ENCODE peak calls at places on chromosomes 7 and 10, in eight cellular contexts. G is SK-N-SH; P is AG04450; D is heart right ventricle; X is lower lobe of right lung; Y is A673; T is aorta; Q is CD4-positive, alpha-beta T cell. I is an unnamed sample.
A peak's percentile ranks its signal among the peaks of the same experiment; 100 is the strongest.

GRCh38 chr7:29811597-29811996 is 5.3 kb downstream of the WIPF3 start:
- DNase-seq in Q (no peak), G (no peak), T (no peak), D (no peak), P (no peak), Y (no peak), X (no peak), I (no peak)

GRCh38 chr10:95606922-95607321 is 45.8 kb upstream of the SORBS1 start:
- DNase-seq in X (no peak), Y (no peak), D (no peak), Q (no peak), T (no peak), P (peak; percentile 10), G (no peak), I (no peak)

GRCh38 chr10:21705828-21706176 is 171.8 kb downstream of the MLLT10 start:
- DNase-seq in G (no peak), X (no peak), T (no peak), P (no peak), Q (no peak), Y (no peak), D (no peak), I (no peak)

GRCh38 chr7:12174931-12175330 is 36.2 kb upstream of the TMEM106B start:
- DNase-seq in T (no peak), P (no peak), Q (no peak), G (no peak), X (no peak), D (no peak), Y (no peak), I (no peak)

GRCh38 chr10:31581741-31582323 is 262.8 kb downstream of the ZEB1 start:
- DNase-seq in T (no peak), Y (no peak), P (no peak), G (peak; percentile 38), Q (no peak), X (no peak), D (peak; percentile 27), I (no peak)

GRCh38 chr10:60487543-60487942 is 97.9 kb upstream of the ANK3 start:
- DNase-seq in X (no peak), D (no peak), G (no peak), T (no peak), Y (no peak), Q (no peak), P (no peak), I (no peak)

GRCh38 chr10:73991846-73992245 is 6.1 kb upstream of the VCL start:
- DNase-seq in G (no peak), P (no peak), Y (no peak), T (peak; percentile 68), Q (peak; percentile 76), X (peak; percentile 71), D (no peak), I (no peak)

GRCh38 chr7:151117041-151117440 is 30.8 kb downstream of the AGAP3 start:
- DNase-seq in T (no peak), G (no peak), Q (no peak), P (no peak), X (peak; percentile 42), Y (no peak), D (no peak), I (no peak)

GRCh38 chr7:100675581-100676350 is 2.2 kb downstream of the GNB2 start:
- DNase-seq in Q (peak; percentile 85), D (peak; percentile 87), P (peak; percentile 18), Y (peak; percentile 83), X (peak; percentile 92), G (peak; percentile 96), T (peak; percentile 90), I (peak; percentile 69)

GRCh38 chr7:103150192-103150591 is 1.3 kb upstream of the NAPEPLD start:
- DNase-seq in Q (no peak), X (no peak), G (no peak), D (no peak), Y (no peak), P (no peak), T (no peak), I (no peak)

GRCh38 chr7:117019786-117020604 is 66.7 kb downstream of the ST7 start:
- DNase-seq in D (peak; percentile 74), P (peak; percentile 74), Y (peak; percentile 56), T (peak; percentile 72), G (peak; percentile 78), Q (no peak), X (peak; percentile 50), I (peak; percentile 93)

GRCh38 chr7:30900053-30900452 is 11.6 kb upstream of the AQP1 start:
- DNase-seq in Y (no peak), X (no peak), P (no peak), T (no peak), D (no peak), G (no peak), Q (no peak), I (no peak)

GRCh38 chr7:30898411-30898810 is 13.2 kb upstream of the AQP1 start:
- DNase-seq in G (no peak), X (no peak), P (no peak), T (no peak), Y (no peak), Q (no peak), D (no peak), I (no peak)

GRCh38 chr7:30900803-30901362 is 10.8 kb upstream of the AQP1 start:
- DNase-seq in Q (no peak), X (no peak), D (no peak), G (no peak), T (no peak), Y (no peak), P (no peak), I (no peak)

GRCh38 chr7:30899066-30899465 is 12.6 kb upstream of the AQP1 start:
- DNase-seq in T (no peak), Q (no peak), P (no peak), D (no peak), G (no peak), Y (no peak), X (no peak), I (no peak)

GRCh38 chr7:30899630-30900029 is 12.0 kb upstream of the AQP1 start:
- DNase-seq in Y (no peak), D (no peak), T (no peak), X (no peak), G (no peak), P (no peak), Q (no peak), I (no peak)
- H3K27ac ChIP-seq in Y (no peak overlapping the region), D (peak overlapping the region; percentile 81), T (peak overlapping the region; percentile 19), X (peak overlapping the region; percentile 84), G (no peak overlapping the region), P (no peak overlapping the region), Q (no peak overlapping the region), I (no peak overlapping the region)

GRCh38 chr7:7534031-7534430 is 1.6 kb downstream of the COL28A1 start:
- DNase-seq in P (no peak), T (no peak), Q (no peak), D (no peak), X (no peak), Y (no peak), G (no peak), I (no peak)

GRCh38 chr7:7539152-7539551 is 3.5 kb upstream of the COL28A1 start:
- DNase-seq in G (no peak), P (no peak), X (no peak), D (no peak), Q (no peak), Y (no peak), T (no peak), I (no peak)

GRCh38 chr7:7535688-7536087 is at the start of gene COL28A1:
- DNase-seq in D (no peak), Q (no peak), P (no peak), G (no peak), X (no peak), Y (no peak), T (no peak), I (no peak)

GRCh38 chr7:7537711-7538110 is 2.0 kb upstream of the COL28A1 start:
- DNase-seq in Y (no peak), T (no peak), P (no peak), G (no peak), D (no peak), X (no peak), Q (no peak), I (no peak)

GRCh38 chr7:7536396-7537019 is 835 bp upstream of the COL28A1 start:
- DNase-seq in P (no peak), G (no peak), X (no peak), Y (no peak), T (no peak), Q (no peak), D (no peak), I (no peak)
- H3K27ac ChIP-seq in P (no peak overlapping the region), G (no peak overlapping the region), X (no peak overlapping the region), Y (no peak overlapping the region), T (no peak overlapping the region), Q (no peak overlapping the region), D (no peak overlapping the region), I (no peak overlapping the region)

GRCh38 chr10:121309164-121309563 is 289.1 kb downstream of the FGFR2 start:
- DNase-seq in P (no peak), X (no peak), T (no peak), G (no peak), Y (no peak), D (no peak), Q (no peak), I (no peak)

GRCh38 chr10:121310151-121310711 is 288.0 kb downstream of the FGFR2 start:
- DNase-seq in G (peak; percentile 14), T (no peak), Y (no peak), X (no peak), Q (no peak), D (no peak), P (no peak), I (no peak)

GRCh38 chr10:121307411-121307980 is 290.7 kb downstream of the FGFR2 start:
- DNase-seq in T (no peak), D (no peak), G (no peak), Y (no peak), P (no peak), Q (no peak), X (no peak), I (no peak)

GRCh38 chr10:121306159-121306673 is 292.0 kb downstream of the FGFR2 start:
- DNase-seq in Q (no peak), D (no peak), X (no peak), Y (no peak), T (no peak), G (peak; percentile 19), P (no peak), I (no peak)

GRCh38 chr10:121308046-121308445 is 290.2 kb downstream of the FGFR2 start:
- DNase-seq in Q (no peak), X (no peak), P (no peak), G (no peak), Y (no peak), D (no peak), T (no peak), I (no peak)
- H3K27ac ChIP-seq in Q (no peak overlapping the region), X (no peak overlapping the region), P (no peak overlapping the region), G (no peak overlapping the region), Y (no peak overlapping the region), D (no peak overlapping the region), T (no peak overlapping the region), I (no peak overlapping the region)

DNA sequence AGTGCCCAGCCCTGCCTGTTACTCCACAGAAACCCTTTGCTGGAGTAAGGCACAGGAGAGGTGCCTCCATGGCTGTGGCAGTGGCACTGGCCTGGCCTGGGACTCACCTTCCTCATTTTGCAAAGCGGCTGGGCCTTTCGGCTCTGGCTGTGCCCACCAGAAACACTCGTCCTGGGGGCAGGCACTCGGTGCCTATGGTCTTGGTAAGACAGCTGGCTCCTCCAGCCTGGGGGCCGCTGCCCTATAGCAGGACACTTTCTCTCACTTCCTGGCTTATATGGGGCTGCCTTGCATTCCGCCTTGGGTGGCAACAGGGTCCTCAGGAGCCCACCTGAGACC is 13.2 kb downstream of the ZMIZ1 start:
- DNase-seq in D (no peak), Q (no peak), X (no peak), P (no peak), Y (no peak), T (no peak), G (no peak), I (no peak)
- H3K27ac ChIP-seq in D (peak overlapping the region; percentile 60), Q (no peak overlapping the region), X (peak overlapping the region; percentile 80), P (peak overlapping the region; percentile 97), Y (no peak overlapping the region), T (no peak overlapping the region), G (peak overlapping the region; percentile 55), I (peak overlapping the region; percentile 35)

GRCh38 chr7:130366561-130366960 is 13.7 kb upstream of the CPA1 start:
- DNase-seq in D (no peak), Y (no peak), X (no peak), T (no peak), Q (no peak), P (no peak), G (no peak), I (no peak)
- H3K27ac ChIP-seq in D (no peak overlapping the region), Y (no peak overlapping the region), X (no peak overlapping the region), T (no peak overlapping the region), Q (no peak overlapping the region), P (peak overlapping the region; percentile 89), G (peak overlapping the region; percentile 96), I (no peak overlapping the region)